ENCODE peak calls at places on chromosome 9, in eight cellular contexts. One of them, this sample, is unnamed.

GRCh38 chr9:83027153-83027867 is 35.6 kb downstream of the RASEF start:
- DNase-seq in CD4-positive, alpha-beta T cell: no peak
- DNase-seq in IMR-90: peak
- DNase-seq in nephron progenitor cell: no peak
- DNase-seq in H1: no peak
- DNase-seq in GM23338: no peak
- DNase-seq in left ventricle myocardium inferior: no peak
- DNase-seq in GM12864: no peak
- DNase-seq in this sample: peak

GRCh38 chr9:138048184-138048583 is 170.6 kb downstream of the CACNA1B start:
- DNase-seq in CD4-positive, alpha-beta T cell: peak
- DNase-seq in H1: no peak
- DNase-seq in nephron progenitor cell: no peak
- DNase-seq in GM23338: no peak
- DNase-seq in left ventricle myocardium inferior: no peak
- DNase-seq in GM12864: no peak
- DNase-seq in IMR-90: no peak
- DNase-seq in this sample: no peak

GRCh38 chr9:116124472-116125040 is 29.0 kb upstream of the PAPPA start:
- DNase-seq in GM23338: no peak
- DNase-seq in IMR-90: peak
- DNase-seq in left ventricle myocardium inferior: no peak
- DNase-seq in nephron progenitor cell: no peak
- DNase-seq in H1: no peak
- DNase-seq in CD4-positive, alpha-beta T cell: no peak
- DNase-seq in GM12864: no peak
- DNase-seq in this sample: no peak

GRCh38 chr9:32899181-32899580 is 102.2 kb downstream of the APTX start:
- DNase-seq in GM23338: no peak
- DNase-seq in GM12864: no peak
- DNase-seq in H1: no peak
- DNase-seq in left ventricle myocardium inferior: no peak
- DNase-seq in IMR-90: no peak
- DNase-seq in CD4-positive, alpha-beta T cell: no peak
- DNase-seq in nephron progenitor cell: no peak
- DNase-seq in this sample: no peak

GRCh38 chr9:134449180-134449916 is 123.1 kb downstream of the RXRA start:
- DNase-seq in GM12864: peak
- DNase-seq in CD4-positive, alpha-beta T cell: peak
- DNase-seq in IMR-90: peak
- DNase-seq in nephron progenitor cell: peak
- DNase-seq in left ventricle myocardium inferior: peak
- DNase-seq in GM23338: peak
- DNase-seq in H1: peak
- DNase-seq in this sample: peak

GRCh38 chr9:120791161-120791560 is 2.1 kb downstream of the FBXW2 start:
- DNase-seq in IMR-90: no peak
- DNase-seq in left ventricle myocardium inferior: no peak
- DNase-seq in CD4-positive, alpha-beta T cell: no peak
- DNase-seq in GM23338: no peak
- DNase-seq in H1: no peak
- DNase-seq in GM12864: no peak
- DNase-seq in nephron progenitor cell: no peak
- DNase-seq in this sample: no peak

GRCh38 chr9:124291801-124292396 is 34.1 kb downstream of the NEK6 start:
- DNase-seq in CD4-positive, alpha-beta T cell: no peak
- DNase-seq in IMR-90: no peak
- DNase-seq in GM23338: no peak
- DNase-seq in GM12864: no peak
- DNase-seq in H1: no peak
- DNase-seq in nephron progenitor cell: no peak
- DNase-seq in left ventricle myocardium inferior: peak
- DNase-seq in this sample: no peak

GRCh38 chr9:86454701-86455402 is 100.6 kb upstream of the TUT7 start:
- DNase-seq in GM23338: no peak
- DNase-seq in CD4-positive, alpha-beta T cell: no peak
- DNase-seq in IMR-90: peak
- DNase-seq in left ventricle myocardium inferior: no peak
- DNase-seq in GM12864: no peak
- DNase-seq in nephron progenitor cell: no peak
- DNase-seq in H1: no peak
- DNase-seq in this sample: no peak

GRCh38 chr9:129197978-129198736 is 20.1 kb upstream of the IER5L start:
- DNase-seq in GM23338: peak
- DNase-seq in H1: no peak
- DNase-seq in GM12864: no peak
- DNase-seq in CD4-positive, alpha-beta T cell: no peak
- DNase-seq in nephron progenitor cell: no peak
- DNase-seq in left ventricle myocardium inferior: peak
- DNase-seq in IMR-90: peak
- DNase-seq in this sample: no peak

GRCh38 chr9:110573305-110573704 is 6.2 kb downstream of the SVEP1 start:
- DNase-seq in GM23338: no peak
- DNase-seq in H1: no peak
- DNase-seq in IMR-90: no peak
- DNase-seq in GM12864: no peak
- DNase-seq in nephron progenitor cell: no peak
- DNase-seq in left ventricle myocardium inferior: no peak
- DNase-seq in CD4-positive, alpha-beta T cell: no peak
- DNase-seq in this sample: no peak

GRCh38 chr9:16950051-16950450 is 79.6 kb upstream of the BNC2 start:
- DNase-seq in nephron progenitor cell: peak
- DNase-seq in left ventricle myocardium inferior: no peak
- DNase-seq in H1: no peak
- DNase-seq in IMR-90: no peak
- DNase-seq in CD4-positive, alpha-beta T cell: no peak
- DNase-seq in GM12864: no peak
- DNase-seq in GM23338: peak
- DNase-seq in this sample: no peak

GRCh38 chr9:113425072-113425471 is 14.5 kb downstream of the C9orf43 start:
- DNase-seq in left ventricle myocardium inferior: no peak
- DNase-seq in H1: no peak
- DNase-seq in IMR-90: no peak
- DNase-seq in CD4-positive, alpha-beta T cell: no peak
- DNase-seq in GM23338: peak
- DNase-seq in nephron progenitor cell: no peak
- DNase-seq in GM12864: no peak
- DNase-seq in this sample: no peak

GRCh38 chr9:18587988-18588387 is 114.0 kb downstream of the ADAMTSL1 start:
- DNase-seq in GM12864: no peak
- DNase-seq in GM23338: no peak
- DNase-seq in H1: no peak
- DNase-seq in left ventricle myocardium inferior: no peak
- DNase-seq in CD4-positive, alpha-beta T cell: no peak
- DNase-seq in IMR-90: peak
- DNase-seq in nephron progenitor cell: no peak
- DNase-seq in this sample: no peak

GRCh38 chr9:123401879-123402513 is 46.0 kb downstream of the CRB2 start:
- DNase-seq in nephron progenitor cell: peak
- DNase-seq in H1: no peak
- DNase-seq in CD4-positive, alpha-beta T cell: no peak
- DNase-seq in GM23338: peak
- DNase-seq in left ventricle myocardium inferior: no peak
- DNase-seq in GM12864: peak
- DNase-seq in IMR-90: peak
- DNase-seq in this sample: peak

GRCh38 chr9:70902171-70902570 is 219.2 kb downstream of the TRPM3 start:
- DNase-seq in CD4-positive, alpha-beta T cell: no peak
- DNase-seq in left ventricle myocardium inferior: no peak
- DNase-seq in H1: no peak
- DNase-seq in GM23338: no peak
- DNase-seq in GM12864: no peak
- DNase-seq in nephron progenitor cell: no peak
- DNase-seq in IMR-90: peak
- DNase-seq in this sample: no peak

GRCh38 chr9:25377039-25377438 is 301.2 kb downstream of the TUSC1 start:
- DNase-seq in IMR-90: no peak
- DNase-seq in H1: no peak
- DNase-seq in GM12864: no peak
- DNase-seq in GM23338: no peak
- DNase-seq in nephron progenitor cell: no peak
- DNase-seq in left ventricle myocardium inferior: no peak
- DNase-seq in CD4-positive, alpha-beta T cell: no peak
- DNase-seq in this sample: no peak

GRCh38 chr9:36470891-36471290 is 70.8 kb upstream of the RNF38 start:
- DNase-seq in IMR-90: peak
- DNase-seq in CD4-positive, alpha-beta T cell: peak
- DNase-seq in GM12864: peak
- DNase-seq in left ventricle myocardium inferior: peak
- DNase-seq in H1: no peak
- DNase-seq in nephron progenitor cell: no peak
- DNase-seq in GM23338: no peak
- DNase-seq in this sample: no peak

GRCh38 chr9:107246259-107247254 is 36.5 kb upstream of the RAD23B start:
- DNase-seq in nephron progenitor cell: peak
- DNase-seq in left ventricle myocardium inferior: no peak
- DNase-seq in CD4-positive, alpha-beta T cell: no peak
- DNase-seq in H1: no peak
- DNase-seq in GM23338: peak
- DNase-seq in IMR-90: peak
- DNase-seq in GM12864: no peak
- DNase-seq in this sample: no peak
- TF ChIP-seq CTCF in nephron progenitor cell: no peak
- TF ChIP-seq CTCF in left ventricle myocardium inferior: no peak
- TF ChIP-seq CTCF in CD4-positive, alpha-beta T cell: no peak
- TF ChIP-seq CTCF in H1: peak
- TF ChIP-seq CTCF in GM23338: peak
- TF ChIP-seq CTCF in IMR-90: no peak
- TF ChIP-seq CTCF in GM12864: peak
- TF ChIP-seq CTCF in this sample: peak

GRCh38 chr9:34016149-34016548 is 32.5 kb downstream of the UBAP2 start:
- DNase-seq in nephron progenitor cell: no peak
- DNase-seq in left ventricle myocardium inferior: no peak
- DNase-seq in IMR-90: no peak
- DNase-seq in CD4-positive, alpha-beta T cell: no peak
- DNase-seq in GM12864: no peak
- DNase-seq in H1: no peak
- DNase-seq in GM23338: no peak
- DNase-seq in this sample: no peak

DNA sequence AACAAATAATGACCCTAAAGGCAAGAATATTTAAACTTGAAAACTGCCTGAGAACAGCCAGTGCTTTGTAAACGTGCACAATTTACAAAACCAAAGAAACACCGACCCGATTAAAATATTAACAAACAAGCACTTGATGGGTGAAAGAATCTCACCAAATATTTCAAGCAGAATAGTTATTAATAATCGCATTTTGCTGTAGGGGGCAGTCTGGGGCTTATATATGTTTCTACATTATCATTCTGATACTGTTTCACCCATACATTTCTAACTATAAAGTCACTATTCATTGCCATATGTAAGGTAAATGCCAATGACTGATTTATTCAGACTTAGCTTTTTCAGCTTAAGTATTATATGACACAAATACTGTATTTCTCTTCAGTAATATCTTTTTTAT is 37.7 kb downstream of the UBAP2 start:
- DNase-seq in left ventricle myocardium inferior: no peak
- DNase-seq in GM12864: no peak
- DNase-seq in CD4-positive, alpha-beta T cell: no peak
- DNase-seq in H1: no peak
- DNase-seq in IMR-90: no peak
- DNase-seq in nephron progenitor cell: no peak
- DNase-seq in GM23338: no peak
- DNase-seq in this sample: no peak
- TF ChIP-seq CTCF in left ventricle myocardium inferior: peak
- TF ChIP-seq CTCF in GM12864: peak
- TF ChIP-seq CTCF in CD4-positive, alpha-beta T cell: peak
- TF ChIP-seq CTCF in H1: no peak
- TF ChIP-seq CTCF in IMR-90: peak
- TF ChIP-seq CTCF in nephron progenitor cell: no peak
- TF ChIP-seq CTCF in GM23338: no peak
- TF ChIP-seq CTCF in this sample: peak

GRCh38 chr9:6714176-6714575 is 43.6 kb upstream of the KDM4C start:
- DNase-seq in GM12864: no peak
- DNase-seq in H1: no peak
- DNase-seq in GM23338: no peak
- DNase-seq in left ventricle myocardium inferior: no peak
- DNase-seq in CD4-positive, alpha-beta T cell: no peak
- DNase-seq in IMR-90: no peak
- DNase-seq in nephron progenitor cell: no peak
- DNase-seq in this sample: no peak

GRCh38 chr9:6712041-6712440 is 45.7 kb upstream of the KDM4C start:
- DNase-seq in H1: no peak
- DNase-seq in GM23338: no peak
- DNase-seq in IMR-90: no peak
- DNase-seq in nephron progenitor cell: no peak
- DNase-seq in CD4-positive, alpha-beta T cell: no peak
- DNase-seq in GM12864: no peak
- DNase-seq in left ventricle myocardium inferior: no peak
- DNase-seq in this sample: no peak

GRCh38 chr9:6711403-6711802 is 46.4 kb upstream of the KDM4C start:
- DNase-seq in nephron progenitor cell: no peak
- DNase-seq in left ventricle myocardium inferior: no peak
- DNase-seq in H1: no peak
- DNase-seq in CD4-positive, alpha-beta T cell: no peak
- DNase-seq in GM23338: no peak
- DNase-seq in IMR-90: peak
- DNase-seq in GM12864: no peak
- DNase-seq in this sample: no peak

GRCh38 chr9:6716766-6717165 is 41.0 kb upstream of the KDM4C start:
- DNase-seq in left ventricle myocardium inferior: no peak
- DNase-seq in nephron progenitor cell: no peak
- DNase-seq in CD4-positive, alpha-beta T cell: no peak
- DNase-seq in GM12864: no peak
- DNase-seq in IMR-90: no peak
- DNase-seq in GM23338: no peak
- DNase-seq in H1: no peak
- DNase-seq in this sample: no peak

GRCh38 chr9:6715755-6716643 is 41.8 kb upstream of the KDM4C start:
- DNase-seq in GM12864: peak
- DNase-seq in IMR-90: no peak
- DNase-seq in nephron progenitor cell: no peak
- DNase-seq in left ventricle myocardium inferior: peak
- DNase-seq in H1: no peak
- DNase-seq in CD4-positive, alpha-beta T cell: peak
- DNase-seq in GM23338: peak
- DNase-seq in this sample: no peak
- TF ChIP-seq CTCF in GM12864: no peak
- TF ChIP-seq CTCF in IMR-90: no peak
- TF ChIP-seq CTCF in nephron progenitor cell: no peak
- TF ChIP-seq CTCF in left ventricle myocardium inferior: no peak
- TF ChIP-seq CTCF in H1: no peak
- TF ChIP-seq CTCF in CD4-positive, alpha-beta T cell: no peak
- TF ChIP-seq CTCF in GM23338: no peak
- TF ChIP-seq CTCF in this sample: no peak

DNA sequence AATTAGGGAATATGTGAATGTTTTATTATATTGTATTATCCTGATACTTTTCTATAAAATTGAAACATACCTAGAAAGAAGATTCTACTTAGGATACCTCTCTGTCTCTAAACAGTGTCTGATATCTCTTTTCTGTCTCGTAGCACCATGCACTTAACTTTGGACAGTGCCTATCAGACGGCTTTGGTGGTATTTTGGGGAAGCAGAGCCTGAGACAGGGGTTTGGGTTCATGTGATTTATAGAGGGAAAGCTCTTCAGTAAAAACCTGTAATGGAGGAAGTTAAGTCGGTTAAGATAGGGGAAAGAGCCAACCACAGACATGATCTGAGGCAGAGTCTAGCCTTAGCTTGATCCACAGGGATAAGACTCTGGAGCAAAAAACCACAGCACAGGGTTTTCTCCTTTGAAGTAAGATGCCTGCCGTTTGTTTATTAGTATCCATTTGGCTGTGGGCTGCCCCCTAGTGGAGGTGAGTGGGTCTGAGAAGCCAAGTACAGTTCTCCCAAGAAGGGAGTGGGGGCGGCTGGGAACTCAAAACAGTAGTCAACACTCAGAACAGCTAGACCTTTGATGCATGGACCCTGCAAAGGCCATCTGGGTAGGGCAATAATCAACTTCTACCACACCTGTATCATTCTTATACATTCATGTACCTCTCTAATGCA is 141.2 kb upstream of the ASTN2 start:
- DNase-seq in GM23338: peak
- DNase-seq in nephron progenitor cell: no peak
- DNase-seq in left ventricle myocardium inferior: peak
- DNase-seq in H1: peak
- DNase-seq in CD4-positive, alpha-beta T cell: no peak
- DNase-seq in IMR-90: no peak
- DNase-seq in GM12864: peak
- DNase-seq in this sample: no peak
- TF ChIP-seq CTCF in GM23338: peak
- TF ChIP-seq CTCF in nephron progenitor cell: no peak
- TF ChIP-seq CTCF in left ventricle myocardium inferior: peak
- TF ChIP-seq CTCF in H1: peak
- TF ChIP-seq CTCF in CD4-positive, alpha-beta T cell: no peak
- TF ChIP-seq CTCF in IMR-90: no peak
- TF ChIP-seq CTCF in GM12864: peak
- TF ChIP-seq CTCF in this sample: peak